ENCODE peak calls at places on chromosomes 2 and 18, in seven cellular contexts. One of them, this sample, is unnamed.

GRCh38 chr2:36399050-36399449 is 43.5 kb downstream of the CRIM1 start:
- DNase-seq in MM.1S: no peak
- DNase-seq in GM23248: no peak
- DNase-seq in HCT116: no peak
- DNase-seq in neural progenitor cell: no peak
- DNase-seq in hepatocyte: no peak
- DNase-seq in GM23338: no peak
- DNase-seq in this sample: no peak

GRCh38 chr18:3340015-3340681 is 78.2 kb downstream of the MYL12B start:
- DNase-seq in hepatocyte: no peak
- DNase-seq in GM23248: peak; percentile 68
- DNase-seq in GM23338: no peak
- DNase-seq in HCT116: no peak
- DNase-seq in neural progenitor cell: no peak
- DNase-seq in MM.1S: no peak
- DNase-seq in this sample: peak; percentile 71

GRCh38 chr2:99975386-99975785 is 167.0 kb downstream of the AFF3 start:
- DNase-seq in GM23338: no peak
- DNase-seq in GM23248: peak; percentile 79
- DNase-seq in hepatocyte: no peak
- DNase-seq in HCT116: no peak
- DNase-seq in MM.1S: no peak
- DNase-seq in neural progenitor cell: no peak
- DNase-seq in this sample: peak; percentile 92

GRCh38 chr2:159516241-159516758 is 100.0 kb downstream of the BAZ2B start:
- DNase-seq in neural progenitor cell: peak; percentile 11
- DNase-seq in MM.1S: peak; percentile 88
- DNase-seq in hepatocyte: peak; percentile 69
- DNase-seq in HCT116: peak; percentile 78
- DNase-seq in GM23248: peak; percentile 58
- DNase-seq in GM23338: peak; percentile 53
- DNase-seq in this sample: peak; percentile 69

GRCh38 chr2:232541195-232541960 is 1.9 kb downstream of the CHRNG start:
- DNase-seq in GM23338: no peak
- DNase-seq in hepatocyte: peak; percentile 11
- DNase-seq in neural progenitor cell: no peak
- DNase-seq in GM23248: no peak
- DNase-seq in HCT116: no peak
- DNase-seq in MM.1S: no peak
- DNase-seq in this sample: no peak

GRCh38 chr2:206642075-206643025 is at the start of gene FAM237A:
- DNase-seq in HCT116: peak; percentile 4
- DNase-seq in MM.1S: peak; percentile 25
- DNase-seq in hepatocyte: peak; percentile 84
- DNase-seq in neural progenitor cell: peak; percentile 89
- DNase-seq in GM23338: peak; percentile 94
- DNase-seq in GM23248: peak; percentile 74
- DNase-seq in this sample: peak; percentile 58

GRCh38 chr18:50115095-50115494 is 79.9 kb downstream of the MYO5B start:
- DNase-seq in GM23248: no peak
- DNase-seq in MM.1S: no peak
- DNase-seq in HCT116: no peak
- DNase-seq in hepatocyte: no peak
- DNase-seq in GM23338: no peak
- DNase-seq in neural progenitor cell: no peak
- DNase-seq in this sample: no peak

GRCh38 chr18:58529714-58530354 is 99.1 kb downstream of the ALPK2 start:
- DNase-seq in GM23248: peak; percentile 72
- DNase-seq in HCT116: peak; percentile 35
- DNase-seq in hepatocyte: peak; percentile 73
- DNase-seq in GM23338: peak; percentile 88
- DNase-seq in neural progenitor cell: peak; percentile 82
- DNase-seq in MM.1S: peak; percentile 60
- DNase-seq in this sample: peak; percentile 71

GRCh38 chr2:99488999-99489757 is 639 bp downstream of the REV1 start:
- DNase-seq in GM23338: peak; percentile 62
- DNase-seq in GM23248: peak; percentile 78
- DNase-seq in hepatocyte: peak; percentile 85
- DNase-seq in HCT116: no peak
- DNase-seq in MM.1S: peak; percentile 48
- DNase-seq in neural progenitor cell: peak; percentile 84
- DNase-seq in this sample: peak; percentile 47

GRCh38 chr2:146821836-146822316 is 1023.0 kb upstream of the ACVR2A start:
- DNase-seq in GM23248: peak; percentile 79
- DNase-seq in hepatocyte: no peak
- DNase-seq in neural progenitor cell: no peak
- DNase-seq in GM23338: no peak
- DNase-seq in MM.1S: no peak
- DNase-seq in HCT116: no peak
- DNase-seq in this sample: peak; percentile 65

GRCh38 chr2:144548532-144549191 is 28.7 kb upstream of the ZEB2 start:
- DNase-seq in hepatocyte: no peak
- DNase-seq in HCT116: no peak
- DNase-seq in GM23338: no peak
- DNase-seq in GM23248: no peak
- DNase-seq in neural progenitor cell: no peak
- DNase-seq in MM.1S: peak; percentile 73
- DNase-seq in this sample: no peak

GRCh38 chr2:177622516-177622915 is 229.9 kb downstream of the AGPS start:
- DNase-seq in GM23338: peak; percentile 54
- DNase-seq in HCT116: peak; percentile 13
- DNase-seq in MM.1S: no peak
- DNase-seq in hepatocyte: peak; percentile 63
- DNase-seq in GM23248: no peak
- DNase-seq in neural progenitor cell: peak; percentile 78
- DNase-seq in this sample: peak; percentile 39

GRCh38 chr2:13351068-13351467 is 634.3 kb downstream of the TRIB2 start:
- DNase-seq in HCT116: no peak
- DNase-seq in hepatocyte: no peak
- DNase-seq in GM23338: no peak
- DNase-seq in GM23248: no peak
- DNase-seq in MM.1S: no peak
- DNase-seq in neural progenitor cell: no peak
- DNase-seq in this sample: no peak

GRCh38 chr2:236682651-236683422 is 113.2 kb downstream of the ACKR3 start:
- DNase-seq in HCT116: no peak
- DNase-seq in GM23248: peak; percentile 32
- DNase-seq in GM23338: no peak
- DNase-seq in hepatocyte: no peak
- DNase-seq in neural progenitor cell: no peak
- DNase-seq in MM.1S: no peak
- DNase-seq in this sample: peak; percentile 51

GRCh38 chr2:172710584-172711024 is 25.0 kb upstream of the RAPGEF4 start:
- DNase-seq in hepatocyte: peak; percentile 65
- DNase-seq in GM23248: peak; percentile 90
- DNase-seq in HCT116: no peak
- DNase-seq in GM23338: peak; percentile 62
- DNase-seq in MM.1S: peak; percentile 43
- DNase-seq in neural progenitor cell: peak; percentile 47
- DNase-seq in this sample: peak; percentile 96

GRCh38 chr2:189152476-189152875 is 27.1 kb downstream of the COL5A2 start:
- DNase-seq in hepatocyte: no peak
- DNase-seq in GM23338: no peak
- DNase-seq in neural progenitor cell: no peak
- DNase-seq in HCT116: no peak
- DNase-seq in GM23248: no peak
- DNase-seq in MM.1S: no peak
- DNase-seq in this sample: no peak

GRCh38 chr2:168632733-168633132 is 169.7 kb upstream of the NOSTRIN start:
- DNase-seq in GM23248: no peak
- DNase-seq in hepatocyte: no peak
- DNase-seq in HCT116: no peak
- DNase-seq in MM.1S: no peak
- DNase-seq in neural progenitor cell: peak; percentile 7
- DNase-seq in GM23338: peak; percentile 52
- DNase-seq in this sample: no peak

GRCh38 chr2:10659898-10660568 is 29.7 kb downstream of the NOL10 start:
- DNase-seq in neural progenitor cell: peak; percentile 70
- DNase-seq in GM23248: peak; percentile 86
- DNase-seq in HCT116: peak; percentile 49
- DNase-seq in GM23338: peak; percentile 63
- DNase-seq in MM.1S: no peak
- DNase-seq in hepatocyte: peak; percentile 80
- DNase-seq in this sample: peak; percentile 85

GRCh38 chr2:240713928-240714746 is 22.5 kb downstream of the AQP12A start:
- DNase-seq in GM23248: no peak
- DNase-seq in MM.1S: no peak
- DNase-seq in GM23338: no peak
- DNase-seq in HCT116: no peak
- DNase-seq in hepatocyte: no peak
- DNase-seq in neural progenitor cell: no peak
- DNase-seq in this sample: no peak

GRCh38 chr2:229137623-229138022 is 133.5 kb downstream of the PID1 start:
- DNase-seq in hepatocyte: no peak
- DNase-seq in GM23248: no peak
- DNase-seq in MM.1S: no peak
- DNase-seq in HCT116: no peak
- DNase-seq in GM23338: no peak
- DNase-seq in neural progenitor cell: no peak
- DNase-seq in this sample: no peak

GRCh38 chr2:216880509-216881184 is 20.8 kb upstream of the TNP1 start:
- DNase-seq in hepatocyte: peak; percentile 38
- DNase-seq in HCT116: no peak
- DNase-seq in GM23338: no peak
- DNase-seq in neural progenitor cell: no peak
- DNase-seq in MM.1S: no peak
- DNase-seq in GM23248: no peak
- DNase-seq in this sample: no peak

GRCh38 chr2:182521453-182522427 is 94.9 kb upstream of the PDE1A start:
- DNase-seq in GM23248: no peak
- DNase-seq in neural progenitor cell: no peak
- DNase-seq in GM23338: no peak
- DNase-seq in MM.1S: no peak
- DNase-seq in HCT116: no peak
- DNase-seq in hepatocyte: no peak
- DNase-seq in this sample: no peak
- TF ChIP-seq EZH2phosphoT487 in GM23248: no peak
- TF ChIP-seq EZH2phosphoT487 in neural progenitor cell: no peak
- TF ChIP-seq EZH2phosphoT487 in GM23338: no peak
- TF ChIP-seq EZH2phosphoT487 in MM.1S: no peak
- TF ChIP-seq EZH2phosphoT487 in HCT116: no peak
- TF ChIP-seq EZH2phosphoT487 in hepatocyte: no peak
- TF ChIP-seq EZH2phosphoT487 in this sample: no peak

GRCh38 chr2:196144513-196145126 is 26.8 kb downstream of the STK17B start:
- DNase-seq in hepatocyte: no peak
- DNase-seq in MM.1S: peak; percentile 5
- DNase-seq in GM23248: no peak
- DNase-seq in HCT116: no peak
- DNase-seq in GM23338: no peak
- DNase-seq in neural progenitor cell: no peak
- DNase-seq in this sample: peak; percentile 54

GRCh38 chr2:196148736-196149135 is 22.6 kb downstream of the STK17B start:
- DNase-seq in HCT116: no peak
- DNase-seq in hepatocyte: no peak
- DNase-seq in GM23338: no peak
- DNase-seq in GM23248: no peak
- DNase-seq in neural progenitor cell: no peak
- DNase-seq in MM.1S: no peak
- DNase-seq in this sample: no peak

GRCh38 chr2:196149926-196150325 is 21.5 kb downstream of the STK17B start:
- DNase-seq in GM23248: no peak
- DNase-seq in neural progenitor cell: no peak
- DNase-seq in hepatocyte: no peak
- DNase-seq in MM.1S: no peak
- DNase-seq in HCT116: no peak
- DNase-seq in GM23338: no peak
- DNase-seq in this sample: no peak

GRCh38 chr2:196143641-196144236 is 27.6 kb downstream of the STK17B start:
- DNase-seq in neural progenitor cell: no peak
- DNase-seq in MM.1S: peak; percentile 1
- DNase-seq in HCT116: no peak
- DNase-seq in hepatocyte: no peak
- DNase-seq in GM23248: peak; percentile 87
- DNase-seq in GM23338: no peak
- DNase-seq in this sample: peak; percentile 87

DNA sequence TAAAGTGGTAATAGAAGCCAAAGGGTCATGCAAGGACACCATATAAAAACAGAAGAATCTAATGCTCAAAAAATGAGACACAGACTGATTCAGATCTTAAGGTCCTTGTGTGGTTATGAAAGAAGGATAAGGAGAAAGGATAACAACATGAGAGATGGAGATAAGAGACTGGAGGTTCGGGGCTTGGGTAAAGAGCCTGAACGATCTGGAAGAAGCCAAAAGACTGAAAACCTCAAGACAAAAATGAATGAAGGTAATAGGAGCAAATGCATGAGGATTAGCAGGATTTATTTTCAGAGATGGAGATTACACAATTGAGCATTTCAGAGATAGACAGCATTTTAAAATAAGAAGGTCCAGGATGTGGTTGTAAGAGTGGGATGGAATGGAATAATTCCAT is 26.1 kb downstream of the STK17B start:
- DNase-seq in GM23248: no peak
- DNase-seq in MM.1S: no peak
- DNase-seq in hepatocyte: no peak
- DNase-seq in neural progenitor cell: no peak
- DNase-seq in HCT116: no peak
- DNase-seq in GM23338: no peak
- DNase-seq in this sample: no peak
- H3K79me2 ChIP-seq in GM23248: peaks cover 21% of the 10 kb centered on the region
- H3K79me2 ChIP-seq in MM.1S: peaks cover 97% of the 10 kb centered on the region
- H3K79me2 ChIP-seq in hepatocyte: no peaks in the 10 kb centered on the region
- H3K79me2 ChIP-seq in neural progenitor cell: no peaks in the 10 kb centered on the region
- H3K79me2 ChIP-seq in HCT116: no peaks in the 10 kb centered on the region
- H3K79me2 ChIP-seq in GM23338: no peaks in the 10 kb centered on the region
- H3K79me2 ChIP-seq in this sample: no peaks in the 10 kb centered on the region

DNA sequence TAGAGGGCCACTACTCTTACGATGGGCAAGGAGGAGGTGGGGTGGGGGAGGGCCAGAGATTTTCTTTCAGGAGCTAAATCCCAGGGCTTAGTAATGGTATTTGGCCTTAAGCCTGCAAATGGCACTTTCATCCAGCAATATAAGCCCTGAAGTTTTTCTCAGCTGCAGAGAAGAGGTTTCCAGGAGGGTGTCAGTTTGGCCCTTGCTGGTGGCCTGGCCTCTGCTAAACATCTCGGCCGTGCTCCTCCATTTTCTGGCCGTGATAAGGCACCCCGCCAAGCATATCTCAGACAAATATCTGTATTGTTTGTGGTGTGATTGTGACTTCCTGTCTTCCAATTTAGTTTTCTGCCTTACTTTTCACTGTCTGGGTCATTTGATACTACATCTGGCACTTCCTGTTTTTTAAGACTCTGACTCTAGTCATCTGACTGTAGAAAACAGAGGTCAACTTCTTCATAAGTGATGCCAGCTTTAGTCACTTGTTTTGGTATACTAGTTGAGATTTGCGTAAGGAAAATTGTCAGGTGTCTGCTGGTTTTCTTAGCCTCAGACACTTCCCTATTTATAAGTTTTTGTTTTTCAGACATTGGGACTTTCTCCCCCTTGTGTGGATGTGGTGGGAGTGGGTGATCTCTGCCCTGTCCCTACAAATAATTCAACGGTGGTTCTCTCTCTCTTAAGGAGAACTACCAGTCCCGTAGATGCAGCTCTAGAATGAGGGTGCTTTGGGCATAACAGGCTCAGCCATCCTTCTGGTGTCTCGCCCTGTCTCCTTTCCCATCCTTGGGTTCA is 120.8 kb upstream of the CXCR4 start:
- DNase-seq in hepatocyte: no peak
- DNase-seq in HCT116: no peak
- DNase-seq in GM23338: no peak
- DNase-seq in neural progenitor cell: peak; percentile 33
- DNase-seq in MM.1S: peak; percentile 90
- DNase-seq in GM23248: peak; percentile 64
- DNase-seq in this sample: peak; percentile 68
- TF ChIP-seq EZH2 in hepatocyte: no peak
- TF ChIP-seq EZH2 in HCT116: no peak
- TF ChIP-seq EZH2 in GM23338: no peak
- TF ChIP-seq EZH2 in neural progenitor cell: no peak
- TF ChIP-seq EZH2 in MM.1S: no peak
- TF ChIP-seq EZH2 in GM23248: no peak
- TF ChIP-seq EZH2 in this sample: no peak

GRCh38 chr18:46555213-46555612 is 101.8 kb downstream of the LOXHD1 start:
- DNase-seq in GM23248: no peak
- DNase-seq in GM23338: no peak
- DNase-seq in MM.1S: peak; percentile 19
- DNase-seq in HCT116: no peak
- DNase-seq in hepatocyte: no peak
- DNase-seq in neural progenitor cell: no peak
- DNase-seq in this sample: no peak
- TF ChIP-seq EZH2phosphoT487 in GM23248: no peak
- TF ChIP-seq EZH2phosphoT487 in GM23338: no peak
- TF ChIP-seq EZH2phosphoT487 in MM.1S: no peak
- TF ChIP-seq EZH2phosphoT487 in HCT116: no peak
- TF ChIP-seq EZH2phosphoT487 in hepatocyte: no peak
- TF ChIP-seq EZH2phosphoT487 in neural progenitor cell: no peak
- TF ChIP-seq EZH2phosphoT487 in this sample: no peak